ENCODE peak calls at places on chromosome 22, in seven cellular contexts. L, S, Q, M, K, E and X are unnamed samples.

GRCh38 chr22:36816635-36817428 is at the start of gene PVALB:
- DNase-seq in Q (no peak), M (no peak), S (peak; percentile 26), L (peak; percentile 29), K (no peak), E (no peak), X (no peak)

GRCh38 chr22:25141994-25142620 is 57.6 kb upstream of the CRYBB3 start:
- DNase-seq in L (no peak), S (no peak), E (no peak), M (no peak), K (no peak), Q (no peak), X (no peak)

GRCh38 chr22:32558681-32559355 is 84.2 kb downstream of the FBXO7 start:
- DNase-seq in S (peak; percentile 83), K (no peak), L (peak; percentile 85), E (peak; percentile 46), M (no peak), Q (no peak), X (peak; percentile 43)

GRCh38 chr22:27416553-27417427 is 384.8 kb downstream of the MN1 start:
- DNase-seq in Q (no peak), E (peak; percentile 34), M (no peak), S (no peak), L (peak; percentile 93), K (no peak), X (peak; percentile 73)

GRCh38 chr22:48567213-48567975 is 1260.3 kb downstream of the BRD1 start:
- DNase-seq in L (no peak), E (no peak), M (no peak), K (no peak), S (no peak), Q (no peak), X (no peak)

GRCh38 chr22:20413217-20414058 is 19.5 kb downstream of the ZNF74 start:
- DNase-seq in S (no peak), E (no peak), Q (no peak), L (no peak), K (no peak), M (no peak), X (no peak)

GRCh38 chr22:45731041-45731797 is 59.6 kb downstream of the ATXN10 start:
- DNase-seq in L (peak; percentile 88), K (no peak), E (no peak), M (no peak), Q (no peak), S (no peak), X (no peak)

GRCh38 chr22:39212721-39213376 is 31.9 kb downstream of the PDGFB start:
- DNase-seq in K (no peak), Q (no peak), L (peak; percentile 25), S (no peak), M (no peak), E (no peak), X (no peak)

GRCh38 chr22:40044870-40045834 is 50.4 kb downstream of the FAM83F start:
- DNase-seq in L (peak; percentile 24), S (peak; percentile 43), M (peak; percentile 46), Q (peak; percentile 69), E (peak; percentile 56), K (no peak), X (no peak)

GRCh38 chr22:20899827-20900423 is 17.3 kb upstream of the CRKL start:
- DNase-seq in K (no peak), S (no peak), L (no peak), M (no peak), E (no peak), Q (no peak), X (no peak)

GRCh38 chr22:33274941-33275443 is 216.8 kb upstream of the SYN3 start:
- DNase-seq in K (no peak), Q (no peak), M (no peak), S (no peak), E (no peak), L (no peak), X (no peak)

GRCh38 chr22:25350551-25350971 is 131.1 kb downstream of the CRYBB2 start:
- DNase-seq in M (no peak), L (no peak), Q (no peak), E (peak; percentile 16), S (no peak), K (no peak), X (no peak)